ENCODE peak calls at places on chromosome 14, in nine cellular contexts. One of them, this sample, is unnamed.

GRCh38 chr14:85811340-85811739 is 281.4 kb downstream of the FLRT2 start:
- DNase-seq in fibroblast of the conjunctiva: no peak
- DNase-seq in lower leg skin: no peak
- DNase-seq in left cardiac atrium: no peak
- DNase-seq in GM04504: no peak
- DNase-seq in smooth muscle cell of the brain vasculature: no peak
- DNase-seq in CD4-positive, CD25-positive, alpha-beta regulatory T cell: no peak
- DNase-seq in HuH-7.5: no peak
- DNase-seq in left lung: no peak
- DNase-seq in this sample: no peak

GRCh38 chr14:71714225-71714624 is 218.0 kb upstream of the RGS6 start:
- DNase-seq in fibroblast of the conjunctiva: peak
- DNase-seq in lower leg skin: no peak
- DNase-seq in left cardiac atrium: no peak
- DNase-seq in GM04504: peak
- DNase-seq in smooth muscle cell of the brain vasculature: no peak
- DNase-seq in CD4-positive, CD25-positive, alpha-beta regulatory T cell: no peak
- DNase-seq in HuH-7.5: no peak
- DNase-seq in left lung: no peak
- DNase-seq in this sample: peak

GRCh38 chr14:87343641-87344040 is 649.3 kb downstream of the GALC start:
- DNase-seq in fibroblast of the conjunctiva: no peak
- DNase-seq in lower leg skin: no peak
- DNase-seq in left cardiac atrium: no peak
- DNase-seq in GM04504: no peak
- DNase-seq in smooth muscle cell of the brain vasculature: no peak
- DNase-seq in CD4-positive, CD25-positive, alpha-beta regulatory T cell: no peak
- DNase-seq in HuH-7.5: no peak
- DNase-seq in left lung: no peak
- DNase-seq in this sample: no peak

GRCh38 chr14:90660865-90661570 is 155.2 kb downstream of the TTC7B start:
- DNase-seq in fibroblast of the conjunctiva: no peak
- DNase-seq in lower leg skin: no peak
- DNase-seq in left cardiac atrium: no peak
- DNase-seq in GM04504: no peak
- DNase-seq in smooth muscle cell of the brain vasculature: no peak
- DNase-seq in CD4-positive, CD25-positive, alpha-beta regulatory T cell: no peak
- DNase-seq in HuH-7.5: no peak
- DNase-seq in left lung: peak
- DNase-seq in this sample: no peak

GRCh38 chr14:61475316-61475715 is 153.9 kb downstream of the PRKCH start:
- DNase-seq in fibroblast of the conjunctiva: peak
- DNase-seq in lower leg skin: no peak
- DNase-seq in left cardiac atrium: no peak
- DNase-seq in GM04504: no peak
- DNase-seq in smooth muscle cell of the brain vasculature: no peak
- DNase-seq in CD4-positive, CD25-positive, alpha-beta regulatory T cell: peak
- DNase-seq in HuH-7.5: no peak
- DNase-seq in left lung: no peak
- DNase-seq in this sample: no peak

GRCh38 chr14:32366256-32366655 is 37.2 kb downstream of the AKAP6 start:
- DNase-seq in fibroblast of the conjunctiva: peak
- DNase-seq in lower leg skin: no peak
- DNase-seq in left cardiac atrium: no peak
- DNase-seq in GM04504: no peak
- DNase-seq in smooth muscle cell of the brain vasculature: peak
- DNase-seq in CD4-positive, CD25-positive, alpha-beta regulatory T cell: no peak
- DNase-seq in HuH-7.5: no peak
- DNase-seq in left lung: no peak
- DNase-seq in this sample: no peak

GRCh38 chr14:22200977-22201605 is 387.9 kb downstream of the DAD1 start:
- DNase-seq in fibroblast of the conjunctiva: peak
- DNase-seq in lower leg skin: no peak
- DNase-seq in left cardiac atrium: no peak
- DNase-seq in GM04504: no peak
- DNase-seq in smooth muscle cell of the brain vasculature: peak
- DNase-seq in CD4-positive, CD25-positive, alpha-beta regulatory T cell: peak
- DNase-seq in HuH-7.5: peak
- DNase-seq in left lung: no peak
- DNase-seq in this sample: no peak

GRCh38 chr14:21894003-21894897 is 220.6 kb upstream of the OR4E1 start:
- DNase-seq in fibroblast of the conjunctiva: no peak
- DNase-seq in lower leg skin: no peak
- DNase-seq in left cardiac atrium: no peak
- DNase-seq in GM04504: no peak
- DNase-seq in smooth muscle cell of the brain vasculature: no peak
- DNase-seq in CD4-positive, CD25-positive, alpha-beta regulatory T cell: peak
- DNase-seq in HuH-7.5: no peak
- DNase-seq in left lung: no peak
- DNase-seq in this sample: no peak

GRCh38 chr14:76546426-76547221 is 170.7 kb downstream of the ESRRB start:
- DNase-seq in fibroblast of the conjunctiva: no peak
- DNase-seq in lower leg skin: no peak
- DNase-seq in left cardiac atrium: no peak
- DNase-seq in GM04504: no peak
- DNase-seq in smooth muscle cell of the brain vasculature: no peak
- DNase-seq in CD4-positive, CD25-positive, alpha-beta regulatory T cell: no peak
- DNase-seq in HuH-7.5: peak
- DNase-seq in left lung: no peak
- DNase-seq in this sample: no peak

GRCh38 chr14:61467281-61467680 is 145.9 kb downstream of the PRKCH start:
- DNase-seq in fibroblast of the conjunctiva: no peak
- DNase-seq in lower leg skin: no peak
- DNase-seq in left cardiac atrium: no peak
- DNase-seq in GM04504: no peak
- DNase-seq in smooth muscle cell of the brain vasculature: no peak
- DNase-seq in CD4-positive, CD25-positive, alpha-beta regulatory T cell: no peak
- DNase-seq in HuH-7.5: no peak
- DNase-seq in left lung: no peak
- DNase-seq in this sample: no peak

GRCh38 chr14:88792572-88793258 is at the start of gene EML5:
- DNase-seq in fibroblast of the conjunctiva: peak
- DNase-seq in lower leg skin: peak
- DNase-seq in left cardiac atrium: peak
- DNase-seq in GM04504: peak
- DNase-seq in smooth muscle cell of the brain vasculature: peak
- DNase-seq in CD4-positive, CD25-positive, alpha-beta regulatory T cell: peak
- DNase-seq in HuH-7.5: peak
- DNase-seq in left lung: peak
- DNase-seq in this sample: peak

GRCh38 chr14:37466623-37467088 is 128.4 kb downstream of the FOXA1 start:
- DNase-seq in fibroblast of the conjunctiva: no peak
- DNase-seq in lower leg skin: no peak
- DNase-seq in left cardiac atrium: no peak
- DNase-seq in GM04504: no peak
- DNase-seq in smooth muscle cell of the brain vasculature: no peak
- DNase-seq in CD4-positive, CD25-positive, alpha-beta regulatory T cell: no peak
- DNase-seq in HuH-7.5: peak
- DNase-seq in left lung: no peak
- DNase-seq in this sample: no peak

GRCh38 chr14:33551963-33552362 is 398.9 kb downstream of the EGLN3 start:
- DNase-seq in fibroblast of the conjunctiva: no peak
- DNase-seq in lower leg skin: no peak
- DNase-seq in left cardiac atrium: no peak
- DNase-seq in GM04504: no peak
- DNase-seq in smooth muscle cell of the brain vasculature: no peak
- DNase-seq in CD4-positive, CD25-positive, alpha-beta regulatory T cell: no peak
- DNase-seq in HuH-7.5: no peak
- DNase-seq in left lung: no peak
- DNase-seq in this sample: no peak

GRCh38 chr14:59067135-59067894 is 121.2 kb upstream of the DAAM1 start:
- DNase-seq in fibroblast of the conjunctiva: no peak
- DNase-seq in lower leg skin: no peak
- DNase-seq in left cardiac atrium: no peak
- DNase-seq in GM04504: no peak
- DNase-seq in smooth muscle cell of the brain vasculature: no peak
- DNase-seq in CD4-positive, CD25-positive, alpha-beta regulatory T cell: no peak
- DNase-seq in HuH-7.5: no peak
- DNase-seq in left lung: no peak
- DNase-seq in this sample: no peak

GRCh38 chr14:104661086-104661485 is 28.3 kb upstream of the INF2 start:
- DNase-seq in fibroblast of the conjunctiva: no peak
- DNase-seq in lower leg skin: no peak
- DNase-seq in left cardiac atrium: no peak
- DNase-seq in GM04504: no peak
- DNase-seq in smooth muscle cell of the brain vasculature: no peak
- DNase-seq in CD4-positive, CD25-positive, alpha-beta regulatory T cell: no peak
- DNase-seq in HuH-7.5: no peak
- DNase-seq in left lung: no peak
- DNase-seq in this sample: no peak

GRCh38 chr14:90970167-90970600 is 90.3 kb downstream of the RPS6KA5 start:
- DNase-seq in fibroblast of the conjunctiva: peak
- DNase-seq in lower leg skin: no peak
- DNase-seq in left cardiac atrium: no peak
- DNase-seq in GM04504: no peak
- DNase-seq in smooth muscle cell of the brain vasculature: no peak
- DNase-seq in CD4-positive, CD25-positive, alpha-beta regulatory T cell: no peak
- DNase-seq in HuH-7.5: no peak
- DNase-seq in left lung: no peak
- DNase-seq in this sample: no peak

GRCh38 chr14:103436533-103436932 is 51.3 kb downstream of the MARK3 start:
- DNase-seq in fibroblast of the conjunctiva: peak
- DNase-seq in lower leg skin: no peak
- DNase-seq in left cardiac atrium: no peak
- DNase-seq in GM04504: no peak
- DNase-seq in smooth muscle cell of the brain vasculature: no peak
- DNase-seq in CD4-positive, CD25-positive, alpha-beta regulatory T cell: no peak
- DNase-seq in HuH-7.5: no peak
- DNase-seq in left lung: no peak
- DNase-seq in this sample: no peak

GRCh38 chr14:101887219-101887618 is 77.2 kb upstream of the DYNC1H1 start:
- DNase-seq in fibroblast of the conjunctiva: no peak
- DNase-seq in lower leg skin: peak
- DNase-seq in left cardiac atrium: no peak
- DNase-seq in GM04504: no peak
- DNase-seq in smooth muscle cell of the brain vasculature: no peak
- DNase-seq in CD4-positive, CD25-positive, alpha-beta regulatory T cell: no peak
- DNase-seq in HuH-7.5: no peak
- DNase-seq in left lung: no peak
- DNase-seq in this sample: no peak

GRCh38 chr14:76947078-76947837 is 81.2 kb downstream of the IRF2BPL start:
- DNase-seq in fibroblast of the conjunctiva: peak
- DNase-seq in lower leg skin: peak
- DNase-seq in left cardiac atrium: peak
- DNase-seq in GM04504: peak
- DNase-seq in smooth muscle cell of the brain vasculature: no peak
- DNase-seq in CD4-positive, CD25-positive, alpha-beta regulatory T cell: peak
- DNase-seq in HuH-7.5: peak
- DNase-seq in left lung: peak
- DNase-seq in this sample: peak

GRCh38 chr14:33657478-33657877 is 293.4 kb downstream of the EGLN3 start:
- DNase-seq in fibroblast of the conjunctiva: no peak
- DNase-seq in lower leg skin: no peak
- DNase-seq in left cardiac atrium: no peak
- DNase-seq in GM04504: no peak
- DNase-seq in smooth muscle cell of the brain vasculature: no peak
- DNase-seq in CD4-positive, CD25-positive, alpha-beta regulatory T cell: no peak
- DNase-seq in HuH-7.5: no peak
- DNase-seq in left lung: no peak
- DNase-seq in this sample: no peak

GRCh38 chr14:103770902-103771301 is 55.3 kb downstream of the ZFYVE21 start:
- DNase-seq in fibroblast of the conjunctiva: no peak
- DNase-seq in lower leg skin: no peak
- DNase-seq in left cardiac atrium: no peak
- DNase-seq in GM04504: no peak
- DNase-seq in smooth muscle cell of the brain vasculature: no peak
- DNase-seq in CD4-positive, CD25-positive, alpha-beta regulatory T cell: no peak
- DNase-seq in HuH-7.5: no peak
- DNase-seq in left lung: no peak
- DNase-seq in this sample: no peak

GRCh38 chr14:36580856-36581831 is 1.3 kb downstream of the NKX2-8 start:
- DNase-seq in fibroblast of the conjunctiva: no peak
- DNase-seq in lower leg skin: no peak
- DNase-seq in left cardiac atrium: peak
- DNase-seq in GM04504: no peak
- DNase-seq in smooth muscle cell of the brain vasculature: no peak
- DNase-seq in CD4-positive, CD25-positive, alpha-beta regulatory T cell: no peak
- DNase-seq in HuH-7.5: no peak
- DNase-seq in left lung: peak
- DNase-seq in this sample: no peak

GRCh38 chr14:99653618-99654017 is 8.7 kb downstream of the HHIPL1 start:
- DNase-seq in fibroblast of the conjunctiva: no peak
- DNase-seq in lower leg skin: no peak
- DNase-seq in left cardiac atrium: no peak
- DNase-seq in GM04504: no peak
- DNase-seq in smooth muscle cell of the brain vasculature: no peak
- DNase-seq in CD4-positive, CD25-positive, alpha-beta regulatory T cell: no peak
- DNase-seq in HuH-7.5: no peak
- DNase-seq in left lung: no peak
- DNase-seq in this sample: no peak

GRCh38 chr14:22483863-22484593 is 105.0 kb downstream of the DAD1 start:
- DNase-seq in fibroblast of the conjunctiva: no peak
- DNase-seq in lower leg skin: no peak
- DNase-seq in left cardiac atrium: no peak
- DNase-seq in GM04504: no peak
- DNase-seq in smooth muscle cell of the brain vasculature: no peak
- DNase-seq in CD4-positive, CD25-positive, alpha-beta regulatory T cell: no peak
- DNase-seq in HuH-7.5: no peak
- DNase-seq in left lung: no peak
- DNase-seq in this sample: no peak

GRCh38 chr14:29955087-29955486 is 27.4 kb upstream of the PRKD1 start:
- DNase-seq in fibroblast of the conjunctiva: no peak
- DNase-seq in lower leg skin: no peak
- DNase-seq in left cardiac atrium: no peak
- DNase-seq in GM04504: no peak
- DNase-seq in smooth muscle cell of the brain vasculature: no peak
- DNase-seq in CD4-positive, CD25-positive, alpha-beta regulatory T cell: no peak
- DNase-seq in HuH-7.5: no peak
- DNase-seq in left lung: no peak
- DNase-seq in this sample: no peak

GRCh38 chr14:92959189-92959531 is 36.2 kb downstream of the CHGA start:
- DNase-seq in fibroblast of the conjunctiva: no peak
- DNase-seq in lower leg skin: no peak
- DNase-seq in left cardiac atrium: peak
- DNase-seq in GM04504: no peak
- DNase-seq in smooth muscle cell of the brain vasculature: no peak
- DNase-seq in CD4-positive, CD25-positive, alpha-beta regulatory T cell: no peak
- DNase-seq in HuH-7.5: no peak
- DNase-seq in left lung: no peak
- DNase-seq in this sample: no peak

GRCh38 chr14:31118892-31119291 is 88.7 kb downstream of the HECTD1 start:
- DNase-seq in fibroblast of the conjunctiva: no peak
- DNase-seq in lower leg skin: no peak
- DNase-seq in left cardiac atrium: no peak
- DNase-seq in GM04504: no peak
- DNase-seq in smooth muscle cell of the brain vasculature: no peak
- DNase-seq in CD4-positive, CD25-positive, alpha-beta regulatory T cell: no peak
- DNase-seq in HuH-7.5: no peak
- DNase-seq in left lung: no peak
- DNase-seq in this sample: no peak

GRCh38 chr14:96409701-96410100 is 17.8 kb downstream of the AK7 start:
- DNase-seq in fibroblast of the conjunctiva: no peak
- DNase-seq in lower leg skin: no peak
- DNase-seq in left cardiac atrium: no peak
- DNase-seq in GM04504: no peak
- DNase-seq in smooth muscle cell of the brain vasculature: no peak
- DNase-seq in CD4-positive, CD25-positive, alpha-beta regulatory T cell: no peak
- DNase-seq in HuH-7.5: no peak
- DNase-seq in left lung: no peak
- DNase-seq in this sample: no peak

GRCh38 chr14:70821916-70822705 is 12.8 kb upstream of the MAP3K9 start:
- DNase-seq in fibroblast of the conjunctiva: no peak
- DNase-seq in lower leg skin: peak
- DNase-seq in left cardiac atrium: peak
- DNase-seq in GM04504: no peak
- DNase-seq in smooth muscle cell of the brain vasculature: no peak
- DNase-seq in CD4-positive, CD25-positive, alpha-beta regulatory T cell: peak
- DNase-seq in HuH-7.5: peak
- DNase-seq in left lung: peak
- DNase-seq in this sample: no peak

GRCh38 chr14:92026548-92027190 is 13.2 kb downstream of the TRIP11 start:
- DNase-seq in fibroblast of the conjunctiva: no peak
- DNase-seq in lower leg skin: no peak
- DNase-seq in left cardiac atrium: no peak
- DNase-seq in GM04504: no peak
- DNase-seq in smooth muscle cell of the brain vasculature: no peak
- DNase-seq in CD4-positive, CD25-positive, alpha-beta regulatory T cell: no peak
- DNase-seq in HuH-7.5: no peak
- DNase-seq in left lung: no peak
- DNase-seq in this sample: no peak

GRCh38 chr14:69612014-69612758 is 790 bp downstream of the SUSD6 start:
- DNase-seq in fibroblast of the conjunctiva: no peak
- DNase-seq in lower leg skin: no peak
- DNase-seq in left cardiac atrium: peak
- DNase-seq in GM04504: no peak
- DNase-seq in smooth muscle cell of the brain vasculature: no peak
- DNase-seq in CD4-positive, CD25-positive, alpha-beta regulatory T cell: peak
- DNase-seq in HuH-7.5: peak
- DNase-seq in left lung: peak
- DNase-seq in this sample: no peak

This sample was measured in AG09319.